ENCODE peak calls at places on chromosomes 5 and 9, in five cellular contexts. O is dermis blood vessel endothelial cell, Q is fibroblast of the aortic adventitia, G is kidney, R is neural progenitor cell. L is an unnamed sample.

GRCh38 chr9:126442636-126443035 is 116.0 kb downstream of the MVB12B start:
- DNase-seq in R (no peak), Q (no peak), O (no peak), G (no peak), L (no peak)

GRCh38 chr5:81895312-81895711 is 76.5 kb upstream of the ATG10 start:
- DNase-seq in G (no peak), Q (peak), R (no peak), O (no peak), L (no peak)

GRCh38 chr9:130866474-130866965 is 30.1 kb downstream of the QRFP start:
- DNase-seq in R (peak), Q (peak), G (no peak), O (peak), L (peak)

GRCh38 chr5:757931-758697 is 26.4 kb downstream of the ZDHHC11B start:
- DNase-seq in Q (no peak), O (no peak), R (peak), G (peak), L (no peak)

GRCh38 chr5:89451263-89451662 is 568.3 kb upstream of the MEF2C start:
- DNase-seq in G (no peak), O (no peak), Q (no peak), R (no peak), L (no peak)

GRCh38 chr9:127185931-127186781 is 63.7 kb upstream of the ANGPTL2 start:
- DNase-seq in R (peak), G (peak), O (peak), Q (peak), L (no peak)

GRCh38 chr5:75167345-75167744 is 69.3 kb downstream of the ANKRD31 start:
- DNase-seq in R (peak), Q (no peak), O (no peak), G (no peak), L (no peak)

GRCh38 chr9:82149647-82150046 is 161.1 kb downstream of the SPATA31D1 start:
- DNase-seq in Q (no peak), G (no peak), O (no peak), R (no peak), L (no peak)

GRCh38 chr5:93100433-93100832 is 480.6 kb downstream of the NR2F1-AS1 start:
- DNase-seq in G (no peak), O (no peak), R (no peak), Q (peak), L (no peak)

GRCh38 chr5:148248894-148249293 is 10.6 kb downstream of the MARCOL start:
- DNase-seq in Q (no peak), O (no peak), R (no peak), G (no peak), L (no peak)

GRCh38 chr9:138028596-138028995 is 151.0 kb downstream of the CACNA1B start:
- DNase-seq in R (peak), G (no peak), Q (no peak), O (no peak), L (no peak)

GRCh38 chr5:89377752-89378455 is 494.9 kb upstream of the MEF2C start:
- DNase-seq in G (no peak), O (no peak), R (no peak), Q (peak), L (no peak)

GRCh38 chr9:37529111-37529510 is 43.4 kb downstream of the POLR1E start:
- DNase-seq in O (peak), Q (no peak), G (peak), R (no peak), L (no peak)

GRCh38 chr9:136695955-136696354 is 8.7 kb upstream of the AGPAT2 start:
- DNase-seq in Q (no peak), O (no peak), G (peak), R (no peak), L (no peak)

GRCh38 chr9:17637229-17637628 is 58.4 kb downstream of the SH3GL2 start:
- DNase-seq in G (no peak), R (no peak), Q (no peak), O (no peak), L (no peak)

GRCh38 chr9:7854763-7855162 is 55.2 kb upstream of the DMAC1 start:
- DNase-seq in G (no peak), O (no peak), R (no peak), Q (no peak), L (no peak)

GRCh38 chr9:121930970-121931369 is 162.1 kb downstream of the TTLL11 start:
- DNase-seq in Q (no peak), O (no peak), G (no peak), R (no peak), L (no peak)

GRCh38 chr5:2291146-2291840 is 408.6 kb upstream of the IRX4 start:
- DNase-seq in R (no peak), O (no peak), Q (no peak), G (no peak), L (no peak)

GRCh38 chr5:171272996-171273970 is 35.8 kb upstream of the TLX3 start:
- DNase-seq in O (peak), R (peak), G (no peak), Q (peak), L (no peak)

GRCh38 chr9:2620876-2621677 is 510 bp upstream of the VLDLR start:
- DNase-seq in O (peak), R (peak), Q (peak), G (peak), L (no peak)

GRCh38 chr9:117095116-117095515 is 319.7 kb downstream of the ASTN2 start:
- DNase-seq in O (no peak), G (no peak), Q (peak), R (no peak), L (no peak)

GRCh38 chr5:136656811-136657210 is 291.5 kb upstream of the TRPC7 start:
- DNase-seq in Q (peak), O (no peak), G (no peak), R (no peak), L (no peak)

GRCh38 chr5:73918791-73919221 is 292.8 kb downstream of the ARHGEF28 start:
- DNase-seq in Q (peak), R (no peak), G (no peak), O (peak), L (no peak)

GRCh38 chr9:99003308-99003707 is 59.6 kb downstream of the COL15A1 start:
- DNase-seq in O (no peak), G (no peak), R (no peak), Q (no peak), L (no peak)

GRCh38 chr5:171419663-171420428 is 399 bp downstream of the FGF18 start:
- DNase-seq in R (peak), Q (no peak), G (no peak), O (peak), L (no peak)

GRCh38 chr9:100428871-100429654 is 2.1 kb downstream of the MSANTD3 start:
- DNase-seq in G (no peak), O (peak), R (no peak), Q (peak), L (no peak)

GRCh38 chr9:4415281-4415680 is 75.0 kb upstream of the SLC1A1 start:
- DNase-seq in Q (no peak), R (no peak), O (no peak), G (no peak), L (no peak)

GRCh38 chr9:135463140-135463539 is 16.4 kb upstream of the PPP1R26 start:
- DNase-seq in G (no peak), O (no peak), R (no peak), Q (peak), L (no peak)

GRCh38 chr5:11385901-11386293 is 518.3 kb downstream of the CTNND2 start:
- DNase-seq in Q (no peak), O (no peak), R (peak), G (no peak), L (no peak)

GRCh38 chr9:137733429-137733828 is 114.6 kb downstream of the EHMT1 start:
- DNase-seq in R (no peak), Q (no peak), G (no peak), O (no peak), L (no peak)

GRCh38 chr9:94805585-94805984 is 79.1 kb downstream of the AOPEP start:
- DNase-seq in Q (peak), G (no peak), O (peak), R (no peak), L (no peak)

GRCh38 chr5:13921573-13921972 is 22.9 kb downstream of the DNAH5 start:
- DNase-seq in G (no peak), Q (no peak), R (no peak), O (no peak), L (no peak)

GRCh38 chr9:116279230-116279629 is 125.6 kb downstream of the PAPPA start:
- DNase-seq in R (peak), Q (no peak), O (peak), G (no peak), L (no peak)

GRCh38 chr9:114804504-114804903 is 1.3 kb downstream of the TNFSF15 start:
- DNase-seq in G (peak), Q (peak), O (peak), R (no peak), L (no peak)

GRCh38 chr5:74693176-74693575 is 8.1 kb downstream of the HEXB start:
- DNase-seq in O (no peak), R (no peak), G (no peak), Q (no peak), L (no peak)

GRCh38 chr9:129703667-129704355 is 38.4 kb downstream of the PRRX2 start:
- DNase-seq in R (no peak), G (no peak), O (peak), Q (peak), L (no peak)

GRCh38 chr5:150058480-150059126 is 27.8 kb downstream of the CSF1R start:
- DNase-seq in O (peak), R (no peak), G (no peak), Q (no peak), L (peak)